ENCODE peak calls at places on chromosomes 13 and 19, in six cellular contexts. S is GOT3, K is AG09319, J is AG08395, V is H54, A is cardiac fibroblast. C is an unnamed sample.

GRCh38 chr19:15035795-15036311 is 13.4 kb upstream of the CASP14 start:
- DNase-seq in S (no peak), K (no peak), J (no peak), V (no peak), A (no peak), C (no peak)

GRCh38 chr13:110593430-110594130 is 21.8 kb upstream of the NAXD start:
- DNase-seq in S (no peak), K (no peak), J (peak; percentile 71), V (peak; percentile 76), A (peak; percentile 76), C (peak; percentile 64)

GRCh38 chr13:48492123-48493075 is 40.5 kb downstream of the RCBTB2 start:
- DNase-seq in S (no peak), K (peak; percentile 61), J (peak; percentile 69), V (no peak), A (peak; percentile 80), C (no peak)

GRCh38 chr19:38277969-38278680 is 13.8 kb downstream of the SPINT2 start:
- DNase-seq in S (no peak), K (peak; percentile 34), J (peak; percentile 83), V (no peak), A (peak; percentile 72), C (no peak)

GRCh38 chr19:49142866-49143335 is 12.3 kb downstream of the HRC start:
- DNase-seq in S (peak; percentile 70), K (peak; percentile 70), J (peak; percentile 98), V (peak; percentile 88), A (peak; percentile 91), C (peak; percentile 96)

GRCh38 chr13:61880576-61881283 is 465.1 kb upstream of the PCDH20 start:
- DNase-seq in S (no peak), K (no peak), J (no peak), V (peak; percentile 12), A (peak; percentile 13), C (peak; percentile 61)

GRCh38 chr19:6392219-6393073 is 518 bp downstream of the GTF2F1 start:
- DNase-seq in S (no peak), K (no peak), J (no peak), V (no peak), A (no peak), C (no peak)

GRCh38 chr13:91574756-91575155 is 176.3 kb downstream of the GPC5 start:
- DNase-seq in S (no peak), K (no peak), J (no peak), V (no peak), A (peak; percentile 1), C (peak; percentile 43)

GRCh38 chr19:13156968-13157882 is 7.0 kb downstream of the IER2 start:
- DNase-seq in S (no peak), K (no peak), J (no peak), V (no peak), A (peak; percentile 43), C (no peak)

GRCh38 chr19:39587496-39587895 is 14.8 kb upstream of the LGALS13 start:
- DNase-seq in S (no peak), K (no peak), J (no peak), V (no peak), A (no peak), C (peak; percentile 23)

GRCh38 chr19:35178701-35179100 is 24.2 kb downstream of the FXYD5 start:
- DNase-seq in S (no peak), K (no peak), J (no peak), V (no peak), A (no peak), C (no peak)

GRCh38 chr13:40789275-40790231 is at the start of gene SLC25A15:
- DNase-seq in S (peak; percentile 25), K (peak; percentile 49), J (peak; percentile 88), V (peak; percentile 58), A (peak; percentile 70), C (peak; percentile 84)

GRCh38 chr13:25738342-25738771 is 313.5 kb downstream of the SHISA2 start:
- DNase-seq in S (no peak), K (no peak), J (peak; percentile 20), V (no peak), A (no peak), C (peak; percentile 49)

C was measured in MCF 10A.